ENCODE peak calls at places on chromosome 5, in seven cellular contexts. One of them, this sample, is unnamed.

GRCh38 chr5:35979694-35980093 is 11.5 kb downstream of the UGT3A1 start:
- DNase-seq in HT-29: no peak
- DNase-seq in CD8-positive, alpha-beta T cell: no peak
- DNase-seq in T-helper 9 cell: no peak
- DNase-seq in activated naive CD8-positive, alpha-beta T cell treated with anti-CD3 and anti-CD28 coated beads, Interleukin-2, amount 50 U/mL, for 24 hours: no peak
- DNase-seq in activated CD8-positive, alpha-beta memory T cell treated with anti-CD3 and anti-CD28 coated beads for 24 hours: no peak
- DNase-seq in retina: no peak
- DNase-seq in this sample: no peak

GRCh38 chr5:135028791-135029467 is 5.1 kb downstream of the PITX1 start:
- DNase-seq in HT-29: no peak
- DNase-seq in activated CD8-positive, alpha-beta memory T cell treated with anti-CD3 and anti-CD28 coated beads for 24 hours: no peak
- DNase-seq in CD8-positive, alpha-beta T cell: no peak
- DNase-seq in retina: peak; percentile 86
- DNase-seq in activated naive CD8-positive, alpha-beta T cell treated with anti-CD3 and anti-CD28 coated beads, Interleukin-2, amount 50 U/mL, for 24 hours: no peak
- DNase-seq in T-helper 9 cell: no peak
- DNase-seq in this sample: no peak

GRCh38 chr5:103569313-103570060 is 6.9 kb upstream of the NUDT12 start:
- DNase-seq in HT-29: peak; percentile 5
- DNase-seq in activated CD8-positive, alpha-beta memory T cell treated with anti-CD3 and anti-CD28 coated beads for 24 hours: no peak
- DNase-seq in T-helper 9 cell: no peak
- DNase-seq in retina: no peak
- DNase-seq in CD8-positive, alpha-beta T cell: no peak
- DNase-seq in activated naive CD8-positive, alpha-beta T cell treated with anti-CD3 and anti-CD28 coated beads, Interleukin-2, amount 50 U/mL, for 24 hours: no peak
- DNase-seq in this sample: no peak

GRCh38 chr5:126414874-126415502 is 8.2 kb upstream of the GRAMD2B start:
- DNase-seq in retina: no peak
- DNase-seq in CD8-positive, alpha-beta T cell: no peak
- DNase-seq in activated CD8-positive, alpha-beta memory T cell treated with anti-CD3 and anti-CD28 coated beads for 24 hours: no peak
- DNase-seq in T-helper 9 cell: no peak
- DNase-seq in HT-29: no peak
- DNase-seq in activated naive CD8-positive, alpha-beta T cell treated with anti-CD3 and anti-CD28 coated beads, Interleukin-2, amount 50 U/mL, for 24 hours: no peak
- DNase-seq in this sample: peak; percentile 54

GRCh38 chr5:173236531-173237501 is 1.8 kb upstream of the NKX2-5 start:
- DNase-seq in CD8-positive, alpha-beta T cell: no peak
- DNase-seq in T-helper 9 cell: no peak
- DNase-seq in activated naive CD8-positive, alpha-beta T cell treated with anti-CD3 and anti-CD28 coated beads, Interleukin-2, amount 50 U/mL, for 24 hours: no peak
- DNase-seq in activated CD8-positive, alpha-beta memory T cell treated with anti-CD3 and anti-CD28 coated beads for 24 hours: no peak
- DNase-seq in retina: peak; percentile 66
- DNase-seq in HT-29: no peak
- DNase-seq in this sample: no peak

GRCh38 chr5:78235289-78235688 is 59.2 kb downstream of the AP3B1 start:
- DNase-seq in activated CD8-positive, alpha-beta memory T cell treated with anti-CD3 and anti-CD28 coated beads for 24 hours: no peak
- DNase-seq in retina: no peak
- DNase-seq in T-helper 9 cell: no peak
- DNase-seq in CD8-positive, alpha-beta T cell: no peak
- DNase-seq in activated naive CD8-positive, alpha-beta T cell treated with anti-CD3 and anti-CD28 coated beads, Interleukin-2, amount 50 U/mL, for 24 hours: no peak
- DNase-seq in HT-29: no peak
- DNase-seq in this sample: peak; percentile 11

GRCh38 chr5:169416583-169417196 is 115.8 kb upstream of the SLIT3 start:
- DNase-seq in activated naive CD8-positive, alpha-beta T cell treated with anti-CD3 and anti-CD28 coated beads, Interleukin-2, amount 50 U/mL, for 24 hours: no peak
- DNase-seq in HT-29: no peak
- DNase-seq in T-helper 9 cell: no peak
- DNase-seq in activated CD8-positive, alpha-beta memory T cell treated with anti-CD3 and anti-CD28 coated beads for 24 hours: no peak
- DNase-seq in CD8-positive, alpha-beta T cell: no peak
- DNase-seq in retina: peak; percentile 33
- DNase-seq in this sample: peak; percentile 83

GRCh38 chr5:45132972-45133371 is 324.2 kb downstream of the MRPS30 start:
- DNase-seq in HT-29: no peak
- DNase-seq in retina: no peak
- DNase-seq in activated CD8-positive, alpha-beta memory T cell treated with anti-CD3 and anti-CD28 coated beads for 24 hours: no peak
- DNase-seq in activated naive CD8-positive, alpha-beta T cell treated with anti-CD3 and anti-CD28 coated beads, Interleukin-2, amount 50 U/mL, for 24 hours: no peak
- DNase-seq in CD8-positive, alpha-beta T cell: no peak
- DNase-seq in T-helper 9 cell: no peak
- DNase-seq in this sample: no peak

GRCh38 chr5:40871177-40871576 is 30.0 kb downstream of the CARD6 start:
- DNase-seq in CD8-positive, alpha-beta T cell: no peak
- DNase-seq in HT-29: no peak
- DNase-seq in T-helper 9 cell: no peak
- DNase-seq in retina: no peak
- DNase-seq in activated naive CD8-positive, alpha-beta T cell treated with anti-CD3 and anti-CD28 coated beads, Interleukin-2, amount 50 U/mL, for 24 hours: no peak
- DNase-seq in activated CD8-positive, alpha-beta memory T cell treated with anti-CD3 and anti-CD28 coated beads for 24 hours: no peak
- DNase-seq in this sample: no peak

GRCh38 chr5:124906339-124907097 is 160.1 kb upstream of the ZNF608 start:
- DNase-seq in CD8-positive, alpha-beta T cell: no peak
- DNase-seq in activated CD8-positive, alpha-beta memory T cell treated with anti-CD3 and anti-CD28 coated beads for 24 hours: no peak
- DNase-seq in T-helper 9 cell: no peak
- DNase-seq in HT-29: peak; percentile 59
- DNase-seq in retina: peak; percentile 76
- DNase-seq in activated naive CD8-positive, alpha-beta T cell treated with anti-CD3 and anti-CD28 coated beads, Interleukin-2, amount 50 U/mL, for 24 hours: no peak
- DNase-seq in this sample: peak; percentile 35

GRCh38 chr5:88140396-88140862 is 128.2 kb downstream of the TMEM161B start:
- DNase-seq in activated naive CD8-positive, alpha-beta T cell treated with anti-CD3 and anti-CD28 coated beads, Interleukin-2, amount 50 U/mL, for 24 hours: no peak
- DNase-seq in retina: no peak
- DNase-seq in T-helper 9 cell: no peak
- DNase-seq in activated CD8-positive, alpha-beta memory T cell treated with anti-CD3 and anti-CD28 coated beads for 24 hours: no peak
- DNase-seq in HT-29: no peak
- DNase-seq in CD8-positive, alpha-beta T cell: no peak
- DNase-seq in this sample: no peak

GRCh38 chr5:31407921-31408714 is 123.8 kb downstream of the DROSHA start:
- DNase-seq in HT-29: peak; percentile 17
- DNase-seq in T-helper 9 cell: no peak
- DNase-seq in retina: no peak
- DNase-seq in activated naive CD8-positive, alpha-beta T cell treated with anti-CD3 and anti-CD28 coated beads, Interleukin-2, amount 50 U/mL, for 24 hours: no peak
- DNase-seq in activated CD8-positive, alpha-beta memory T cell treated with anti-CD3 and anti-CD28 coated beads for 24 hours: no peak
- DNase-seq in CD8-positive, alpha-beta T cell: no peak
- DNase-seq in this sample: no peak

GRCh38 chr5:44935262-44935661 is 126.5 kb downstream of the MRPS30 start:
- DNase-seq in activated CD8-positive, alpha-beta memory T cell treated with anti-CD3 and anti-CD28 coated beads for 24 hours: no peak
- DNase-seq in T-helper 9 cell: no peak
- DNase-seq in CD8-positive, alpha-beta T cell: no peak
- DNase-seq in retina: no peak
- DNase-seq in HT-29: peak; percentile 59
- DNase-seq in activated naive CD8-positive, alpha-beta T cell treated with anti-CD3 and anti-CD28 coated beads, Interleukin-2, amount 50 U/mL, for 24 hours: no peak
- DNase-seq in this sample: no peak

GRCh38 chr5:53545744-53546143 is 14.7 kb upstream of the NDUFS4 start:
- DNase-seq in HT-29: no peak
- DNase-seq in CD8-positive, alpha-beta T cell: no peak
- DNase-seq in activated naive CD8-positive, alpha-beta T cell treated with anti-CD3 and anti-CD28 coated beads, Interleukin-2, amount 50 U/mL, for 24 hours: no peak
- DNase-seq in retina: no peak
- DNase-seq in T-helper 9 cell: no peak
- DNase-seq in activated CD8-positive, alpha-beta memory T cell treated with anti-CD3 and anti-CD28 coated beads for 24 hours: no peak
- DNase-seq in this sample: no peak